ENCODE peak calls at places on chromosome 14, in five cellular contexts. M, G, H, I and N are unnamed samples.

GRCh38 chr14:26855051-26855753 is 257.4 kb upstream of the NOVA1 start:
- DNase-seq in M (no peak), G (no peak), H (no peak), I (no peak), N (no peak)

GRCh38 chr14:102474934-102475333 is 34.6 kb downstream of the ANKRD9 start:
- DNase-seq in M (no peak), G (no peak), H (peak), I (peak), N (no peak)

GRCh38 chr14:92945544-92945943 is 22.6 kb downstream of the CHGA start:
- DNase-seq in M (no peak), G (no peak), H (no peak), I (no peak), N (no peak)

GRCh38 chr14:34052658-34053014 is 101.8 kb upstream of the EGLN3 start:
- DNase-seq in M (peak), G (no peak), H (no peak), I (no peak), N (no peak)

GRCh38 chr14:101819251-101819990 is 57.9 kb downstream of the PPP2R5C start:
- DNase-seq in M (no peak), G (no peak), H (no peak), I (peak), N (peak)

GRCh38 chr14:99936056-99936455 is 129.2 kb upstream of the EVL start:
- DNase-seq in M (no peak), G (no peak), H (no peak), I (no peak), N (no peak)

GRCh38 chr14:77005559-77005958 is 22.9 kb downstream of the IRF2BPL start:
- DNase-seq in M (no peak), G (no peak), H (no peak), I (no peak), N (no peak)

GRCh38 chr14:68977741-68978549 is 1.2 kb downstream of the ACTN1 start:
- DNase-seq in M (peak), G (peak), H (peak), I (peak), N (peak)

GRCh38 chr14:56004807-56005579 is 113.2 kb upstream of the PELI2 start:
- DNase-seq in M (peak), G (no peak), H (peak), I (peak), N (peak)

DNA sequence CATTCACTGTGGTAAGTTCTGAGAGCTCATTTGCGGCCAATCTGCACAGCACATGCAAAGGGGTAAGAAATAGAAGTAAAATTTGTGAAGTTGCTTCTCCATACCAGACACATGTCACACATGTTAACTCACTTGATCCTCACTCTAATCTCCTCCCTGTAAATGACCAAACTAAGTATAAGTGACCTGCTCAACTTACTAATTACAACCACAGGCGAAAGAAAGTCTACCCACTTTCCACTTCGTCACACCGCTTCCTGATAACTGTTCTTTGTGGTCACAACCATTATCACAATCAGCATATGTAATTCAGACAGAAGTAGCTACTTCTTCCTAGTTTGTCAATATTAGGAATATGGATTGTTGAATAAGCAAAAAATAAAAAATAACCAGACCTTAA is 293.7 kb upstream of the CLEC14A start:
- DNase-seq in M (no peak), G (no peak), H (no peak), I (no peak), N (no peak)
- H3K27ac ChIP-seq in M (no peak), G (no peak), H (no peak), I (no peak), N (no peak)

GRCh38 chr14:73777420-73777819 is 63.2 kb upstream of the PNMA1 start:
- DNase-seq in M (peak), G (no peak), H (no peak), I (no peak), N (no peak)

GRCh38 chr14:73776194-73776537 is 62.0 kb upstream of the PNMA1 start:
- DNase-seq in M (no peak), G (no peak), H (no peak), I (no peak), N (no peak)

GRCh38 chr14:73774244-73774575 is 60.0 kb upstream of the PNMA1 start:
- DNase-seq in M (peak), G (no peak), H (no peak), I (no peak), N (no peak)

GRCh38 chr14:73774671-73775070 is 60.5 kb upstream of the PNMA1 start:
- DNase-seq in M (peak), G (no peak), H (no peak), I (no peak), N (no peak)

GRCh38 chr14:73775339-73776193 is 61.4 kb upstream of the PNMA1 start:
- DNase-seq in M (peak), G (no peak), H (no peak), I (no peak), N (no peak)
- H3K27ac ChIP-seq in M (no peak), G (peak), H (no peak), I (peak), N (peak)

GRCh38 chr14:54654600-54654999 is 87.7 kb downstream of the SAMD4A start:
- DNase-seq in M (no peak), G (no peak), H (no peak), I (no peak), N (no peak)

GRCh38 chr14:54651649-54652048 is 84.7 kb downstream of the SAMD4A start:
- DNase-seq in M (no peak), G (no peak), H (no peak), I (no peak), N (no peak)

GRCh38 chr14:54652188-54652889 is 85.4 kb downstream of the SAMD4A start:
- DNase-seq in M (peak), G (peak), H (peak), I (peak), N (no peak)

GRCh38 chr14:54652890-54653201 is 85.9 kb downstream of the SAMD4A start:
- DNase-seq in M (no peak), G (no peak), H (no peak), I (no peak), N (no peak)

GRCh38 chr14:54653764-54654469 is 87.0 kb downstream of the SAMD4A start:
- DNase-seq in M (no peak), G (no peak), H (no peak), I (peak), N (no peak)
- H3K27ac ChIP-seq in M (no peak), G (peak), H (peak), I (peak), N (no peak)

GRCh38 chr14:104868060-104868740 is 3.1 kb downstream of the CEP170B start:
- DNase-seq in M (no peak), G (no peak), H (no peak), I (no peak), N (no peak)
- H3K27ac ChIP-seq in M (no peak), G (no peak), H (no peak), I (no peak), N (no peak)

GRCh38 chr14:61332658-61333029 is 11.3 kb downstream of the PRKCH start:
- DNase-seq in M (no peak), G (no peak), H (no peak), I (no peak), N (no peak)
- H3K27ac ChIP-seq in M (no peak), G (no peak), H (no peak), I (peak), N (peak)

GRCh38 chr14:104805941-104806624 is 5.2 kb downstream of the ZBTB42 start:
- DNase-seq in M (no peak), G (no peak), H (no peak), I (no peak), N (no peak)
- H3K27ac ChIP-seq in M (no peak), G (no peak), H (peak), I (no peak), N (no peak)

GRCh38 chr14:90759370-90760054 is 56.7 kb downstream of the TTC7B start:
- DNase-seq in M (no peak), G (no peak), H (no peak), I (no peak), N (peak)
- H3K27ac ChIP-seq in M (no peak), G (peak), H (no peak), I (peak), N (peak)